ENCODE peak calls at places on chromosomes 3 and 15, in eight cellular contexts. A is A549, E is heart left ventricle, X is IMR-90, R is body of pancreas, N is K562, P is GM12878, K is gastrocnemius medialis. O is an unnamed sample.

GRCh38 chr3:137116619-137117018 is 158.8 kb downstream of the IL20RB start:
- ATAC-seq in A (no peak), E (no peak), X (no peak), R (no peak), N (no peak), P (no peak), K (no peak), O (no peak)

GRCh38 chr3:159669753-159670152 is 318.9 kb upstream of the IL12A start:
- ATAC-seq in A (no peak), E (no peak), X (peak), R (no peak), N (no peak), P (no peak), K (no peak), O (no peak)

GRCh38 chr15:70825841-70826240 is 28.1 kb downstream of the LARP6 start:
- ATAC-seq in A (no peak), E (no peak), X (no peak), R (no peak), N (no peak), P (no peak), K (no peak), O (no peak)

GRCh38 chr3:160822931-160823330 is 66.9 kb downstream of the PPM1L start:
- ATAC-seq in A (no peak), E (no peak), X (no peak), R (no peak), N (no peak), P (no peak), K (no peak), O (no peak)

GRCh38 chr3:188617270-188617669 is 463.3 kb downstream of the LPP start:
- ATAC-seq in A (no peak), E (no peak), X (no peak), R (no peak), N (no peak), P (no peak), K (no peak), O (no peak)

GRCh38 chr3:63911395-63911900 is 735 bp downstream of the SCAANT1 start:
- ATAC-seq in A (peak), E (no peak), X (no peak), R (no peak), N (no peak), P (peak), K (no peak), O (no peak)

GRCh38 chr3:31102196-31102879 is 207.9 kb upstream of the GADL1 start:
- ATAC-seq in A (no peak), E (no peak), X (no peak), R (no peak), N (no peak), P (no peak), K (no peak), O (no peak)

GRCh38 chr15:89998923-89999675 is 2.0 kb upstream of the ZNF710 start:
- ATAC-seq in A (no peak), E (no peak), X (no peak), R (peak), N (no peak), P (no peak), K (no peak), O (no peak)

GRCh38 chr3:174822320-174822719 is 36.8 kb upstream of the NAALADL2 start:
- ATAC-seq in A (no peak), E (no peak), X (no peak), R (no peak), N (no peak), P (no peak), K (no peak), O (no peak)

GRCh38 chr3:11603628-11604027 is 40.1 kb downstream of the VGLL4 start:
- ATAC-seq in A (no peak), E (no peak), X (peak), R (no peak), N (no peak), P (no peak), K (peak), O (peak)

GRCh38 chr3:113263020-113263419 is 51.7 kb downstream of the BOC start:
- ATAC-seq in A (no peak), E (no peak), X (no peak), R (no peak), N (no peak), P (no peak), K (peak), O (no peak)

GRCh38 chr3:33940736-33941135 is 142.3 kb downstream of the PDCD6IP start:
- ATAC-seq in A (no peak), E (no peak), X (no peak), R (no peak), N (no peak), P (no peak), K (no peak), O (no peak)

GRCh38 chr15:32898991-32899613 is 181.3 kb downstream of the GREM1 start:
- ATAC-seq in A (no peak), E (no peak), X (no peak), R (no peak), N (no peak), P (peak), K (no peak), O (no peak)

GRCh38 chr3:152252750-152253149 is 16.0 kb upstream of the MBNL1 start:
- ATAC-seq in A (no peak), E (no peak), X (no peak), R (no peak), N (no peak), P (no peak), K (no peak), O (no peak)

GRCh38 chr3:24725514-24726255 is 231.0 kb upstream of the THRB start:
- ATAC-seq in A (no peak), E (no peak), X (no peak), R (no peak), N (no peak), P (no peak), K (no peak), O (no peak)

GRCh38 chr3:87136066-87136596 is 91.0 kb upstream of the CHMP2B start:
- ATAC-seq in A (no peak), E (no peak), X (no peak), R (no peak), N (no peak), P (no peak), K (no peak), O (no peak)

GRCh38 chr3:113405180-113405579 is 36.1 kb downstream of the CFAP44 start:
- ATAC-seq in A (no peak), E (no peak), X (no peak), R (no peak), N (no peak), P (peak), K (no peak), O (no peak)

GRCh38 chr3:114525278-114525677 is 231.4 kb downstream of the TIGIT start:
- ATAC-seq in A (no peak), E (no peak), X (peak), R (no peak), N (no peak), P (no peak), K (no peak), O (no peak)

GRCh38 chr3:65963787-65964707 is 74.7 kb downstream of the MAGI1 start:
- ATAC-seq in A (peak), E (no peak), X (peak), R (peak), N (no peak), P (peak), K (no peak), O (peak)

GRCh38 chr15:50190723-50191122 is 8.7 kb downstream of the SLC27A2 start:
- ATAC-seq in A (no peak), E (no peak), X (no peak), R (no peak), N (no peak), P (peak), K (no peak), O (no peak)

GRCh38 chr15:73369073-73369694 is 426 bp upstream of the HCN4 start:
- ATAC-seq in A (no peak), E (no peak), X (no peak), R (no peak), N (no peak), P (no peak), K (no peak), O (no peak)

GRCh38 chr15:65460948-65461347 is 38.2 kb upstream of the IGDCC4 start:
- ATAC-seq in A (no peak), E (no peak), X (no peak), R (no peak), N (no peak), P (peak), K (no peak), O (no peak)
- TF ChIP-seq POLR2A in A (no peak), E (no peak), X (no peak), R (no peak), N (no peak), P (no peak), K (no peak), O (no peak)

GRCh38 chr3:58104712-58105111 is 96.5 kb downstream of the FLNB start:
- ATAC-seq in A (no peak), E (no peak), X (no peak), R (no peak), N (no peak), P (no peak), K (no peak), O (no peak)
- TF ChIP-seq POLR2A in A (no peak), E (no peak), X (no peak), R (no peak), N (no peak), P (no peak), K (no peak), O (no peak)

GRCh38 chr15:77034620-77035467 is 36.1 kb downstream of the TSPAN3 start:
- ATAC-seq in A (no peak), E (no peak), X (peak), R (no peak), N (peak), P (peak), K (no peak), O (no peak)
- TF ChIP-seq POLR2A in A (no peak), E (no peak), X (no peak), R (no peak), N (no peak), P (peak), K (no peak), O (no peak)

DNA sequence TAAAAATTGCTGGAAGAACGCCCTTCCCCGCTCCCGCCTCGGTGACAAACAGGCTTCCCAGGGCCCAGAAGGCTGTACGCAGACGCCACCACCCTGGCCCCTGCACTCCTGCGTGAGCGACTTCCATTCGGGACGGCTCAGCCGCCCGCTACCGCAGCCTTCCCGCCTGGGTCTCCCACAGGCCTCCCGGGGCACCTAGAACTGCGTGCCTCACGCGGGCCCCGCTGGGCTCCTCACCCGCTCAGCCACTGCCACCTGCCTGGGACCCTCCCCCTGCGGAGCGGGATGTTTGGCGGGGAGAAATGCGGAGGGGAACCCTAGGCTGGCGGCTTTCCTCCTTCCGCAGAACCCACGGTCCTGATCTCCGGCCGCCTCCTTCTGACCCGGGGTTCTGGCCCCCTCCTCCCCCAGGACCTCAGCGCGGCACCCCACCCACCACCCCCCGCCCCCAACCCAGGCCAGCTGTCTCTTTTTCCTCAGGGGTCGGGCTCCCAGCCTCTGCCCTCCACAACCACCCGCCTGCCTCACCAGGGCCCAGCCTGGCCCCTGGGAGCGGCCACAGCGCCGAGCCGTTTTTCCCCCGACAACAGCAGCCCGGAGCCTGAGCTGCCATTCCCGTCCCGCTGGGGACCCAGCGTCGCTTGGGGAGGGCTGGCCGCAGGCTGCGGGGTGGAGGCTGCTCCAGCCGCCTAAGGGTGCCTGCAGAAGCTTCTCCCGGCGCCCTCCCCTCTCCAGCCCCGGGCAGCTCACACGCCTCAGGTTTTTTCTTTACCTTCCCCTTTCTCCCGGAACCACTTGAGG is 27.6 kb upstream of the RAB7A start:
- ATAC-seq in A (peak), E (peak), X (peak), R (peak), N (no peak), P (peak), K (peak), O (peak)
- TF ChIP-seq POLR2A in A (no peak), E (no peak), X (no peak), R (peak), N (no peak), P (no peak), K (no peak), O (peak)

GRCh38 chr3:193883551-193883950 is 252.4 kb upstream of the HES1 start:
- ATAC-seq in A (peak), E (no peak), X (no peak), R (no peak), N (no peak), P (no peak), K (no peak), O (no peak)
- TF ChIP-seq POLR2A in A (no peak), E (no peak), X (no peak), R (no peak), N (no peak), P (no peak), K (no peak), O (no peak)

GRCh38 chr3:49026536-49026935 is 2.7 kb downstream of the IMPDH2 start:
- ATAC-seq in A (no peak), E (no peak), X (no peak), R (no peak), N (no peak), P (no peak), K (no peak), O (no peak)
- TF ChIP-seq POLR2A in A (no peak), E (no peak), X (no peak), R (no peak), N (no peak), P (no peak), K (no peak), O (no peak)

DNA sequence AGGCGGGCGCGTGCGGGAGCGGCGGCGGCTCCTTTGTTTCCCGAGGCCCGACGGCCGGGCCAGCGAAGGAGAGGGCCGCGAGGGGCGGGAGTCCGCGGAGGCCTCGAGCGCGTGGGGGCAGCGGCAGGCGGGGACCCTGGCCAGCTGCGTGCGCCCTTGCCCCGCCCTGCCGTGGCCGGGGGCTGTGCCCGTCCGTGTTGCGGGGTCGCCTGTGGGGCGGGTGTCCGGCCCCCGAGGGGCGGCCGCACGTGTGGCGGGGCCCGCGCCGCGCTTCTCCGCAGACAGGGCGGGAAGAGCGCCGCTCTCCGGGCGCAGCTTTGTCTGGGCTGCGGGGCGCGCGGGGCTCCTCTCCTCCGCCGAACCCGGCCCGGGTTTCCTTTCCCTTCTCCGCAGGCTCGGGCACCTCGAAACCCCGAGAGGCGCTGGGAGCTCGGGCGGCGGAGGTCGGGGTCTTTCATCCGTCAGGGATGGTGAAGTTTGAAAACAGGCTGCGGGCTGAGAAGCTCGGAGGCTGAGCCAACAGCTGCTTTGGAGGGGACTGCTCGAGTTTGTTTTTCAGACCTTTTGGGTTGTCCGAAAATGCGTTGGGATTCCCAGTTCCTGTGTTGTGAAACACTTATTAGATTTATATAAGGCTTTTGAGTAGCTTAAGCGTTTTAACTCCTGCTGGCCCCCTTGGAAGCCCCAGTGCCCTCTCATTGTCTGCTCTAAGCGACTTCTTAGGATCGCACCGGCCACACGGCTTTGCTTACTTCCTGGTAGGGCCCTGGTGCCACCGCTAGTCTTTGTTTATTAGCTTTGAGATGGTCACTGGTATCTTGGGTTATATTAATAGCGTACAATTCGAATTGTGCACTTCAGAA is 817 bp downstream of the USP3 start:
- ATAC-seq in A (peak), E (no peak), X (peak), R (peak), N (peak), P (peak), K (peak), O (peak)
- TF ChIP-seq POLR2A in A (peak), E (peak), X (no peak), R (peak), N (peak), P (no peak), K (no peak), O (peak)

GRCh38 chr15:60343221-60343970 is 54.4 kb downstream of the ANXA2 start:
- ATAC-seq in A (peak), E (no peak), X (no peak), R (no peak), N (no peak), P (no peak), K (no peak), O (no peak)
- TF ChIP-seq POLR2A in A (no peak), E (no peak), X (no peak), R (no peak), N (no peak), P (no peak), K (no peak), O (no peak)

GRCh38 chr3:43343185-43343584 is 56.8 kb downstream of the SNRK start:
- ATAC-seq in A (no peak), E (no peak), X (no peak), R (peak), N (no peak), P (no peak), K (no peak), O (no peak)
- TF ChIP-seq POLR2A in A (no peak), E (no peak), X (no peak), R (no peak), N (no peak), P (no peak), K (no peak), O (no peak)

O was measured in gastroesophageal sphincter.